ENCODE peak calls at places on chromosomes 11 and 22, in ten cellular contexts. S is CD14-positive monocyte; M is CD8-positive, alpha-beta T cell; V is fibroblast of lung; J is hippocampal formation; B is cerebellar cortex; E is effector CD4-positive, alpha-beta T cell; L is GM04503; I is AG10803; O is H1. H is an unnamed sample.
A peak's percentile ranks its signal among the peaks of the same experiment; 100 is the strongest.

GRCh38 chr11:109892321-109892794 is 200.8 kb upstream of the ZC3H12C start:
- DNase-seq in S (no peak), M (no peak), V (peak; percentile 11), J (no peak), B (no peak), E (no peak), L (no peak), I (no peak), O (peak; percentile 34), H (no peak)

GRCh38 chr22:49544286-49544685 is 283.4 kb downstream of the BRD1 start:
- DNase-seq in S (no peak), M (no peak), V (no peak), J (no peak), B (peak; percentile 41), E (no peak), L (no peak), I (no peak), O (no peak), H (no peak)

GRCh38 chr11:59779487-59779886 is 24.3 kb downstream of the STX3 start:
- DNase-seq in S (no peak), M (no peak), V (no peak), J (no peak), B (no peak), E (no peak), L (no peak), I (no peak), O (no peak), H (no peak)

GRCh38 chr11:47104337-47104950 is 72.2 kb downstream of the ARFGAP2 start:
- DNase-seq in S (no peak), M (no peak), V (peak; percentile 81), J (peak; percentile 34), B (no peak), E (no peak), L (peak; percentile 60), I (peak; percentile 89), O (peak; percentile 9), H (no peak)

GRCh38 chr11:133821776-133822175 is 23.5 kb downstream of the SPATA19 start:
- DNase-seq in S (no peak), M (no peak), V (peak; percentile 12), J (peak; percentile 47), B (peak; percentile 69), E (no peak), L (no peak), I (no peak), O (peak; percentile 66), H (peak; percentile 78)

GRCh38 chr11:75562836-75563484 is 907 bp downstream of the SERPINH1 start:
- DNase-seq in S (no peak), M (no peak), V (peak; percentile 76), J (no peak), B (no peak), E (no peak), L (no peak), I (peak; percentile 67), O (no peak), H (no peak)

GRCh38 chr22:41217553-41218157 is 12.5 kb downstream of the L3MBTL2 start:
- DNase-seq in S (peak; percentile 79), M (no peak), V (peak; percentile 68), J (peak; percentile 62), B (no peak), E (no peak), L (peak; percentile 77), I (peak; percentile 87), O (no peak), H (no peak)

GRCh38 chr22:50255607-50256006 is 4.5 kb upstream of the HDAC10 start:
- DNase-seq in S (no peak), M (no peak), V (no peak), J (no peak), B (no peak), E (no peak), L (no peak), I (no peak), O (no peak), H (no peak)

GRCh38 chr22:46379301-46379930 is 43.9 kb downstream of the TRMU start:
- DNase-seq in S (no peak), M (no peak), V (no peak), J (no peak), B (no peak), E (no peak), L (no peak), I (no peak), O (no peak), H (no peak)

GRCh38 chr11:68036141-68036716 is 2.6 kb upstream of the TCIRG1 start:
- DNase-seq in S (peak; percentile 76), M (peak; percentile 2), V (no peak), J (no peak), B (no peak), E (no peak), L (no peak), I (no peak), O (no peak), H (no peak)

GRCh38 chr11:64971421-64972233 is at the start of gene MAJIN:
- DNase-seq in S (peak; percentile 82), M (peak; percentile 83), V (peak; percentile 50), J (no peak), B (peak; percentile 79), E (peak; percentile 82), L (no peak), I (peak; percentile 43), O (peak; percentile 71), H (no peak)

GRCh38 chr11:20112291-20113146 is 47.8 kb downstream of the DBX1 start:
- DNase-seq in S (peak; percentile 59), M (no peak), V (peak; percentile 99), J (peak; percentile 42), B (peak; percentile 89), E (no peak), L (peak; percentile 83), I (peak; percentile 90), O (no peak), H (no peak)

GRCh38 chr11:74602637-74603591 is 10.5 kb downstream of the POLD3 start:
- DNase-seq in S (no peak), M (no peak), V (no peak), J (no peak), B (no peak), E (no peak), L (no peak), I (peak; percentile 52), O (no peak), H (no peak)

GRCh38 chr22:24429411-24430365 is 2.3 kb downstream of the ADORA2A start:
- DNase-seq in S (peak; percentile 84), M (peak; percentile 57), V (peak; percentile 43), J (no peak), B (peak; percentile 29), E (peak; percentile 40), L (no peak), I (no peak), O (no peak), H (no peak)

GRCh38 chr11:92789761-92790160 is 179.7 kb upstream of the MTNR1B start:
- DNase-seq in S (no peak), M (no peak), V (no peak), J (no peak), B (no peak), E (no peak), L (no peak), I (no peak), O (no peak), H (no peak)

GRCh38 chr11:74535371-74536118 is 42.0 kb upstream of the LIPT2 start:
- DNase-seq in S (no peak), M (no peak), V (no peak), J (no peak), B (no peak), E (no peak), L (no peak), I (no peak), O (no peak), H (no peak)

GRCh38 chr11:17352925-17353227 is 1.3 kb downstream of the NCR3LG1 start:
- DNase-seq in S (no peak), M (peak; percentile 47), V (peak; percentile 41), J (no peak), B (no peak), E (peak; percentile 11), L (no peak), I (peak; percentile 31), O (no peak), H (no peak)

GRCh38 chr11:86515297-86516094 is 140.8 kb downstream of the CCDC81 start:
- DNase-seq in S (no peak), M (no peak), V (peak; percentile 93), J (no peak), B (peak; percentile 49), E (no peak), L (peak; percentile 92), I (peak; percentile 86), O (no peak), H (no peak)

GRCh38 chr11:120116966-120117365 is 20.9 kb downstream of the TRIM29 start:
- DNase-seq in S (no peak), M (no peak), V (no peak), J (no peak), B (no peak), E (no peak), L (no peak), I (no peak), O (no peak), H (no peak)

GRCh38 chr11:111910637-111911562 is 670 bp downstream of the CRYAB start:
- DNase-seq in S (no peak), M (no peak), V (peak; percentile 20), J (peak; percentile 92), B (peak; percentile 78), E (no peak), L (no peak), I (no peak), O (no peak), H (no peak)

GRCh38 chr22:24694971-24695928 is 79.3 kb downstream of the PIWIL3 start:
- DNase-seq in S (no peak), M (no peak), V (no peak), J (no peak), B (no peak), E (no peak), L (no peak), I (no peak), O (no peak), H (no peak)

GRCh38 chr11:119375629-119376196 is 5.8 kb downstream of the USP2 start:
- DNase-seq in S (no peak), M (no peak), V (peak; percentile 80), J (peak; percentile 81), B (no peak), E (no peak), L (no peak), I (peak; percentile 60), O (no peak), H (no peak)

GRCh38 chr11:77865805-77866204 is 44.9 kb downstream of the AAMDC start:
- DNase-seq in S (no peak), M (no peak), V (peak; percentile 59), J (no peak), B (no peak), E (no peak), L (no peak), I (peak; percentile 33), O (no peak), H (no peak)

GRCh38 chr11:33437529-33437928 is 180.3 kb downstream of the HIPK3 start:
- DNase-seq in S (no peak), M (no peak), V (no peak), J (no peak), B (no peak), E (no peak), L (no peak), I (no peak), O (no peak), H (no peak)

GRCh38 chr11:110409174-110409573 is 20.6 kb upstream of the FDX1 start:
- DNase-seq in S (no peak), M (no peak), V (no peak), J (no peak), B (no peak), E (no peak), L (no peak), I (peak; percentile 52), O (no peak), H (no peak)

GRCh38 chr11:66878554-66878953 is 21.7 kb downstream of the LRFN4 start:
- DNase-seq in S (no peak), M (no peak), V (no peak), J (no peak), B (no peak), E (no peak), L (no peak), I (no peak), O (no peak), H (no peak)

GRCh38 chr22:36366291-36366708 is 21.5 kb downstream of the MYH9 start:
- DNase-seq in S (no peak), M (peak; percentile 61), V (peak; percentile 60), J (no peak), B (no peak), E (peak; percentile 26), L (no peak), I (no peak), O (no peak), H (no peak)

GRCh38 chr11:88555018-88555828 is 217.7 kb upstream of the CTSC start:
- DNase-seq in S (no peak), M (no peak), V (peak; percentile 100), J (no peak), B (no peak), E (no peak), L (peak; percentile 100), I (peak; percentile 100), O (no peak), H (no peak)